ENCODE peak calls at places on chromosomes 6 and 20, in seven cellular contexts. D is Calu3; W is activated naive CD8-positive, alpha-beta T cell treated with anti-CD3 and anti-CD28 coated beads, Interleukin-2, amount 50 U/mL, for 24 hours; S is stimulated activated CD4-positive, alpha-beta T cell treated with anti-CD3 and anti-CD28 coated beads, Interleukin-4, amount 100 ng/mL, for 1 hour; K is fibroblast of lung; N is keratinocyte; G is AG08395. A is an unnamed sample.

GRCh38 chr6:98944598-98945011 is 3.1 kb downstream of the FBXL4 start:
- DNase-seq in G (peak; percentile 17), S (no peak), D (no peak), W (no peak), N (no peak), K (peak; percentile 69), A (no peak)

GRCh38 chr20:3744806-3745685 is 12.6 kb downstream of the HSPA12B start:
- DNase-seq in N (peak; percentile 71), G (no peak), K (peak; percentile 50), W (peak; percentile 75), S (peak; percentile 76), D (peak; percentile 59), A (peak; percentile 69)

GRCh38 chr6:88725111-88725711 is 238.2 kb downstream of the RNGTT start:
- DNase-seq in S (peak; percentile 30), K (peak; percentile 90), D (no peak), N (no peak), G (no peak), W (peak; percentile 48), A (no peak)

GRCh38 chr20:61562897-61563504 is 310.9 kb downstream of the CDH4 start:
- DNase-seq in G (no peak), S (no peak), N (no peak), D (no peak), K (no peak), W (no peak), A (no peak)

GRCh38 chr6:157677235-157677634 is 145.8 kb upstream of the SNX9 start:
- DNase-seq in D (no peak), K (no peak), N (no peak), G (no peak), W (no peak), S (no peak), A (no peak)

GRCh38 chr20:54122681-54123586 is 50.9 kb downstream of the CYP24A1 start:
- DNase-seq in K (no peak), D (no peak), S (no peak), G (no peak), N (no peak), W (no peak), A (no peak)

GRCh38 chr20:43723194-43723593 is 3.6 kb downstream of the GTSF1L start:
- DNase-seq in K (no peak), W (no peak), N (no peak), D (no peak), S (no peak), G (no peak), A (no peak)

GRCh38 chr20:24694727-24695528 is 225.5 kb downstream of the SYNDIG1 start:
- DNase-seq in D (no peak), W (no peak), K (no peak), G (peak; percentile 51), S (no peak), N (no peak), A (peak; percentile 18)

GRCh38 chr20:46954490-46955038 is 59.9 kb downstream of the EYA2 start:
- DNase-seq in D (no peak), N (no peak), S (no peak), W (no peak), G (peak; percentile 93), K (peak; percentile 99), A (no peak)

GRCh38 chr6:391559-392440 is at the start of gene IRF4:
- DNase-seq in S (peak; percentile 84), G (no peak), N (no peak), D (no peak), W (peak; percentile 80), K (no peak), A (peak; percentile 95)

GRCh38 chr6:95084867-95085266 is 492.5 kb upstream of the MANEA start:
- DNase-seq in W (no peak), G (no peak), K (no peak), D (no peak), S (no peak), N (no peak), A (no peak)

GRCh38 chr6:113182370-113183141 is 674.6 kb upstream of the MARCKS start:
- DNase-seq in K (peak; percentile 89), S (no peak), D (no peak), G (peak; percentile 56), W (no peak), N (peak; percentile 23), A (no peak)

GRCh38 chr20:45103072-45103471 is 2.1 kb upstream of the KCNS1 start:
- DNase-seq in W (no peak), S (no peak), N (no peak), D (no peak), K (no peak), G (no peak), A (no peak)

GRCh38 chr6:38021571-38021970 is 202.0 kb downstream of the ZFAND3 start:
- DNase-seq in S (no peak), N (no peak), G (no peak), W (no peak), K (no peak), D (no peak), A (no peak)

A was measured in GM13976.